ENCODE peak calls at places on chromosomes 11 and 22, in six cellular contexts. One of them, this sample, is unnamed.

GRCh38 chr22:35648066-35649025 is at the start of gene APOL6:
- DNase-seq in T-helper 9 cell: peak
- DNase-seq in aorta: no peak
- DNase-seq in germinal center: peak
- DNase-seq in T follicular helper cell: peak
- DNase-seq in osteocyte: peak
- DNase-seq in this sample: no peak

GRCh38 chr11:8671651-8672062 is 10.8 kb downstream of the TRIM66 start:
- DNase-seq in osteocyte: no peak
- DNase-seq in T follicular helper cell: no peak
- DNase-seq in T-helper 9 cell: no peak
- DNase-seq in aorta: no peak
- DNase-seq in germinal center: no peak
- DNase-seq in this sample: peak

GRCh38 chr11:80495116-80495515 is 1054.3 kb upstream of the TENM4 start:
- DNase-seq in aorta: no peak
- DNase-seq in T follicular helper cell: no peak
- DNase-seq in osteocyte: no peak
- DNase-seq in T-helper 9 cell: no peak
- DNase-seq in germinal center: no peak
- DNase-seq in this sample: no peak

GRCh38 chr11:27460158-27460565 is 12.4 kb downstream of the LGR4 start:
- DNase-seq in aorta: no peak
- DNase-seq in T-helper 9 cell: no peak
- DNase-seq in T follicular helper cell: no peak
- DNase-seq in germinal center: no peak
- DNase-seq in osteocyte: no peak
- DNase-seq in this sample: no peak

GRCh38 chr11:122209619-122210377 is 93.8 kb upstream of the BLID start:
- DNase-seq in aorta: no peak
- DNase-seq in germinal center: no peak
- DNase-seq in T follicular helper cell: no peak
- DNase-seq in T-helper 9 cell: no peak
- DNase-seq in osteocyte: no peak
- DNase-seq in this sample: peak

GRCh38 chr11:86814775-86815174 is 14.4 kb downstream of the PRSS23 start:
- DNase-seq in germinal center: no peak
- DNase-seq in T-helper 9 cell: no peak
- DNase-seq in T follicular helper cell: no peak
- DNase-seq in aorta: no peak
- DNase-seq in osteocyte: no peak
- DNase-seq in this sample: no peak

GRCh38 chr22:30445438-30445936 is 19.9 kb downstream of the MTFP1 start:
- DNase-seq in germinal center: no peak
- DNase-seq in T follicular helper cell: no peak
- DNase-seq in aorta: no peak
- DNase-seq in osteocyte: no peak
- DNase-seq in T-helper 9 cell: no peak
- DNase-seq in this sample: no peak

GRCh38 chr11:130217632-130218031 is 58.0 kb downstream of the ST14 start:
- DNase-seq in T follicular helper cell: no peak
- DNase-seq in osteocyte: peak
- DNase-seq in T-helper 9 cell: no peak
- DNase-seq in aorta: no peak
- DNase-seq in germinal center: no peak
- DNase-seq in this sample: peak

GRCh38 chr11:77471520-77472234 is 2.2 kb downstream of the PAK1 start:
- DNase-seq in germinal center: peak
- DNase-seq in T follicular helper cell: peak
- DNase-seq in T-helper 9 cell: no peak
- DNase-seq in aorta: no peak
- DNase-seq in osteocyte: no peak
- DNase-seq in this sample: no peak

GRCh38 chr11:66546368-66546965 is at the start of gene ACTN3:
- DNase-seq in aorta: no peak
- DNase-seq in osteocyte: no peak
- DNase-seq in T-helper 9 cell: peak
- DNase-seq in germinal center: no peak
- DNase-seq in T follicular helper cell: no peak
- DNase-seq in this sample: no peak

GRCh38 chr22:42685941-42686666 is 34.6 kb downstream of the A4GALT start:
- DNase-seq in T-helper 9 cell: no peak
- DNase-seq in aorta: peak
- DNase-seq in germinal center: no peak
- DNase-seq in T follicular helper cell: no peak
- DNase-seq in osteocyte: no peak
- DNase-seq in this sample: peak

GRCh38 chr11:101914349-101914736 is 467 bp upstream of the CEP126 start:
- DNase-seq in osteocyte: no peak
- DNase-seq in germinal center: no peak
- DNase-seq in aorta: no peak
- DNase-seq in T follicular helper cell: no peak
- DNase-seq in T-helper 9 cell: no peak
- DNase-seq in this sample: no peak

GRCh38 chr11:11538277-11538960 is 83.4 kb downstream of the GALNT18 start:
- DNase-seq in T follicular helper cell: no peak
- DNase-seq in germinal center: no peak
- DNase-seq in osteocyte: no peak
- DNase-seq in aorta: peak
- DNase-seq in T-helper 9 cell: no peak
- DNase-seq in this sample: no peak

GRCh38 chr11:134592391-134592990 is 180.4 kb upstream of the B3GAT1 start:
- DNase-seq in germinal center: no peak
- DNase-seq in T follicular helper cell: no peak
- DNase-seq in aorta: peak
- DNase-seq in osteocyte: peak
- DNase-seq in T-helper 9 cell: no peak
- DNase-seq in this sample: no peak

GRCh38 chr11:69662806-69663205 is 12.3 kb downstream of the LTO1 start:
- DNase-seq in osteocyte: no peak
- DNase-seq in T-helper 9 cell: no peak
- DNase-seq in germinal center: no peak
- DNase-seq in T follicular helper cell: no peak
- DNase-seq in aorta: peak
- DNase-seq in this sample: no peak

GRCh38 chr11:107457205-107457557 is 444 bp downstream of the CWF19L2 start:
- DNase-seq in osteocyte: no peak
- DNase-seq in aorta: no peak
- DNase-seq in germinal center: peak
- DNase-seq in T-helper 9 cell: no peak
- DNase-seq in T follicular helper cell: no peak
- DNase-seq in this sample: no peak

GRCh38 chr11:114960117-114960516 is 281.8 kb downstream of the NXPE2 start:
- DNase-seq in aorta: no peak
- DNase-seq in T follicular helper cell: no peak
- DNase-seq in T-helper 9 cell: no peak
- DNase-seq in osteocyte: no peak
- DNase-seq in germinal center: no peak
- DNase-seq in this sample: no peak

GRCh38 chr11:60634151-60634550 is 65.3 kb upstream of the MS4A8 start:
- DNase-seq in germinal center: peak
- DNase-seq in aorta: no peak
- DNase-seq in T-helper 9 cell: no peak
- DNase-seq in osteocyte: no peak
- DNase-seq in T follicular helper cell: no peak
- DNase-seq in this sample: no peak

GRCh38 chr22:36467946-36468345 is 13.5 kb downstream of the TXN2 start:
- DNase-seq in T follicular helper cell: no peak
- DNase-seq in T-helper 9 cell: no peak
- DNase-seq in aorta: peak
- DNase-seq in germinal center: no peak
- DNase-seq in osteocyte: peak
- DNase-seq in this sample: no peak

GRCh38 chr11:73968356-73968966 is 14.2 kb downstream of the UCP2 start:
- DNase-seq in aorta: peak
- DNase-seq in germinal center: no peak
- DNase-seq in osteocyte: no peak
- DNase-seq in T-helper 9 cell: no peak
- DNase-seq in T follicular helper cell: no peak
- DNase-seq in this sample: no peak

GRCh38 chr11:73287400-73288101 is 15.4 kb downstream of the P2RY6 start:
- DNase-seq in aorta: peak
- DNase-seq in T follicular helper cell: no peak
- DNase-seq in osteocyte: no peak
- DNase-seq in germinal center: no peak
- DNase-seq in T-helper 9 cell: no peak
- DNase-seq in this sample: no peak

GRCh38 chr11:66734215-66734614 is 5.2 kb upstream of the SPTBN2 start:
- DNase-seq in osteocyte: no peak
- DNase-seq in T-helper 9 cell: no peak
- DNase-seq in T follicular helper cell: no peak
- DNase-seq in aorta: no peak
- DNase-seq in germinal center: no peak
- DNase-seq in this sample: no peak

GRCh38 chr11:11620966-11621880 is 582 bp downstream of the GALNT18 start:
- DNase-seq in osteocyte: no peak
- DNase-seq in T-helper 9 cell: no peak
- DNase-seq in T follicular helper cell: no peak
- DNase-seq in aorta: peak
- DNase-seq in germinal center: peak
- DNase-seq in this sample: no peak

GRCh38 chr11:16807306-16807705 is 68.9 kb downstream of the C11orf58 start:
- DNase-seq in germinal center: no peak
- DNase-seq in osteocyte: no peak
- DNase-seq in aorta: no peak
- DNase-seq in T-helper 9 cell: no peak
- DNase-seq in T follicular helper cell: no peak
- DNase-seq in this sample: no peak

GRCh38 chr11:1060885-1061616 is 13.6 kb upstream of the MUC2 start:
- DNase-seq in T follicular helper cell: no peak
- DNase-seq in aorta: no peak
- DNase-seq in germinal center: no peak
- DNase-seq in osteocyte: no peak
- DNase-seq in T-helper 9 cell: no peak
- DNase-seq in this sample: no peak

GRCh38 chr11:76188873-76189272 is 17.4 kb downstream of the WNT11 start:
- DNase-seq in germinal center: no peak
- DNase-seq in aorta: no peak
- DNase-seq in osteocyte: no peak
- DNase-seq in T-helper 9 cell: no peak
- DNase-seq in T follicular helper cell: no peak
- DNase-seq in this sample: no peak

GRCh38 chr11:12005476-12005875 is 3.0 kb downstream of the DKK3 start:
- DNase-seq in aorta: no peak
- DNase-seq in T follicular helper cell: no peak
- DNase-seq in osteocyte: no peak
- DNase-seq in T-helper 9 cell: no peak
- DNase-seq in germinal center: no peak
- DNase-seq in this sample: no peak

GRCh38 chr22:18023509-18024275 is 669 bp downstream of the MICAL3 start:
- DNase-seq in T-helper 9 cell: peak
- DNase-seq in germinal center: peak
- DNase-seq in T follicular helper cell: no peak
- DNase-seq in aorta: peak
- DNase-seq in osteocyte: no peak
- DNase-seq in this sample: peak

GRCh38 chr11:111465400-111465799 is 46.8 kb downstream of the BTG4 start:
- DNase-seq in T follicular helper cell: no peak
- DNase-seq in osteocyte: no peak
- DNase-seq in aorta: no peak
- DNase-seq in T-helper 9 cell: no peak
- DNase-seq in germinal center: no peak
- DNase-seq in this sample: no peak